ENCODE peak calls at places on chromosomes 11 and 22, in eight cellular contexts. One of them, this sample, is unnamed.

GRCh38 chr11:42170601-42171000 is 711.1 kb upstream of the LRRC4C start:
- DNase-seq in heart left ventricle: no peak
- DNase-seq in IMR-90: no peak
- DNase-seq in endothelial cell of umbilical vein: no peak
- DNase-seq in transverse colon: no peak
- DNase-seq in K562: no peak
- DNase-seq in right lobe of liver: no peak
- DNase-seq in stomach: no peak
- DNase-seq in this sample: no peak

GRCh38 chr22:27975381-27976013 is 56.4 kb upstream of the PITPNB start:
- DNase-seq in IMR-90: peak; percentile 41
- DNase-seq in heart left ventricle: no peak
- DNase-seq in right lobe of liver: no peak
- DNase-seq in endothelial cell of umbilical vein: peak; percentile 31
- DNase-seq in transverse colon: no peak
- DNase-seq in stomach: no peak
- DNase-seq in K562: no peak
- DNase-seq in this sample: peak; percentile 3

GRCh38 chr11:15707971-15708370 is 593.2 kb downstream of the INSC start:
- DNase-seq in IMR-90: peak; percentile 84
- DNase-seq in right lobe of liver: peak; percentile 84
- DNase-seq in heart left ventricle: peak; percentile 37
- DNase-seq in stomach: peak; percentile 72
- DNase-seq in endothelial cell of umbilical vein: no peak
- DNase-seq in K562: no peak
- DNase-seq in transverse colon: peak; percentile 17
- DNase-seq in this sample: peak; percentile 83

GRCh38 chr22:32555546-32555945 is 80.9 kb downstream of the FBXO7 start:
- DNase-seq in K562: no peak
- DNase-seq in right lobe of liver: no peak
- DNase-seq in IMR-90: no peak
- DNase-seq in stomach: no peak
- DNase-seq in transverse colon: no peak
- DNase-seq in heart left ventricle: no peak
- DNase-seq in endothelial cell of umbilical vein: no peak
- DNase-seq in this sample: no peak

GRCh38 chr11:128040603-128041002 is 546.8 kb downstream of the ETS1 start:
- DNase-seq in IMR-90: no peak
- DNase-seq in right lobe of liver: no peak
- DNase-seq in transverse colon: no peak
- DNase-seq in stomach: no peak
- DNase-seq in endothelial cell of umbilical vein: peak; percentile 89
- DNase-seq in heart left ventricle: no peak
- DNase-seq in K562: no peak
- DNase-seq in this sample: no peak

GRCh38 chr11:75145196-75145971 is 5.5 kb upstream of the SLCO2B1 start:
- DNase-seq in transverse colon: no peak
- DNase-seq in stomach: no peak
- DNase-seq in heart left ventricle: no peak
- DNase-seq in K562: no peak
- DNase-seq in right lobe of liver: no peak
- DNase-seq in IMR-90: no peak
- DNase-seq in endothelial cell of umbilical vein: no peak
- DNase-seq in this sample: no peak

GRCh38 chr11:62926669-62927455 is 5.7 kb upstream of the CHRM1 start:
- DNase-seq in K562: no peak
- DNase-seq in right lobe of liver: no peak
- DNase-seq in IMR-90: no peak
- DNase-seq in transverse colon: no peak
- DNase-seq in heart left ventricle: no peak
- DNase-seq in stomach: no peak
- DNase-seq in endothelial cell of umbilical vein: no peak
- DNase-seq in this sample: no peak

GRCh38 chr11:61437496-61437895 is 7.6 kb downstream of the SDHAF2 start:
- DNase-seq in heart left ventricle: no peak
- DNase-seq in K562: no peak
- DNase-seq in IMR-90: no peak
- DNase-seq in stomach: no peak
- DNase-seq in right lobe of liver: no peak
- DNase-seq in endothelial cell of umbilical vein: no peak
- DNase-seq in transverse colon: no peak
- DNase-seq in this sample: no peak

GRCh38 chr11:112498701-112499100 is 238.0 kb upstream of the PLET1 start:
- DNase-seq in IMR-90: no peak
- DNase-seq in stomach: no peak
- DNase-seq in K562: no peak
- DNase-seq in right lobe of liver: no peak
- DNase-seq in transverse colon: no peak
- DNase-seq in heart left ventricle: no peak
- DNase-seq in endothelial cell of umbilical vein: no peak
- DNase-seq in this sample: no peak

GRCh38 chr11:112503410-112503809 is 242.8 kb upstream of the PLET1 start:
- DNase-seq in IMR-90: no peak
- DNase-seq in K562: no peak
- DNase-seq in transverse colon: no peak
- DNase-seq in heart left ventricle: no peak
- DNase-seq in right lobe of liver: no peak
- DNase-seq in endothelial cell of umbilical vein: no peak
- DNase-seq in stomach: no peak
- DNase-seq in this sample: no peak

GRCh38 chr11:112497826-112498225 is 237.2 kb upstream of the PLET1 start:
- DNase-seq in K562: no peak
- DNase-seq in endothelial cell of umbilical vein: no peak
- DNase-seq in transverse colon: no peak
- DNase-seq in heart left ventricle: no peak
- DNase-seq in stomach: no peak
- DNase-seq in IMR-90: no peak
- DNase-seq in right lobe of liver: no peak
- DNase-seq in this sample: no peak

GRCh38 chr11:112499908-112500204 is 239.2 kb upstream of the PLET1 start:
- DNase-seq in transverse colon: no peak
- DNase-seq in heart left ventricle: no peak
- DNase-seq in K562: no peak
- DNase-seq in stomach: no peak
- DNase-seq in IMR-90: no peak
- DNase-seq in endothelial cell of umbilical vein: no peak
- DNase-seq in right lobe of liver: no peak
- DNase-seq in this sample: no peak

DNA sequence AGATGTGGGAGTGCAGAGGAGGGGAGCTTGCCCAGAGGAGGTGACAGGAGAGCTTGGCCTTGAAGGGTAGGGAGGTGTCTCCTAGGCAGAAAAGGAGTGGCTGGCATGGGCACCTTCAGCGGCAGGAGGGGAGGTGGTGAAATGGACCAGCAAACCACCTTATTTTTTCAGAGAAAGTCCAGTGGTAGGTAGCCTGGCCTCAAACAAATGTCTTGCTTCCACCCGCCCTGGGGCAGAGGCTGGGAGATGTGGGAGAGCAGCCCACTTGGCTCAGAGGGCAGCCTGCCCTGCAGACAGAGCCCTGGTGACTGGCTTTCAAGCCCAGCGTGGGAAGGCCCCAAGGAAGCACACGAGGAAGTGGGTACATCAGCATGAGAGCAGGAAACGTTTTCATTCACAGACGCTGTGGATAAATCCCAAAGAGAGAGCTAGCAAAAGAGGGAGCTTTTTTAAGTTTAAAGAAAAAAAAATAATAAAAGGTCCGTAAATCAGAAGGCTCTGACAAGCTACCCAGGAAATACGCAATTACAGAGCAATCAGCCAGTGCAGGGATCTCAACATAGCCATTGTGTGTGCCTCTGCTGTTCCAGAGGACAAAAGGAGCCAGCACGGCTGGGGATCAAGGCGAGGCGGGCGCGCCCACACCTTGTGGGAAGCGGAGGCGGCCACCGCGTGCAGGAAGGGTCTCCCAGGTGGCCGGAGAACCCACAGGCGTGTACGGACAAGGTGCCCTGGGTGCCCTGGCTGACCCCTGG is 238.7 kb upstream of the PLET1 start:
- DNase-seq in IMR-90: no peak
- DNase-seq in stomach: no peak
- DNase-seq in transverse colon: no peak
- DNase-seq in right lobe of liver: no peak
- DNase-seq in K562: no peak
- DNase-seq in endothelial cell of umbilical vein: no peak
- DNase-seq in heart left ventricle: no peak
- DNase-seq in this sample: no peak
- TF ChIP-seq POLR2A in IMR-90: no peak
- TF ChIP-seq POLR2A in stomach: no peak
- TF ChIP-seq POLR2A in transverse colon: no peak
- TF ChIP-seq POLR2A in right lobe of liver: no peak
- TF ChIP-seq POLR2A in K562: no peak
- TF ChIP-seq POLR2A in endothelial cell of umbilical vein: no peak
- TF ChIP-seq POLR2A in heart left ventricle: no peak
- TF ChIP-seq POLR2A in this sample: no peak

DNA sequence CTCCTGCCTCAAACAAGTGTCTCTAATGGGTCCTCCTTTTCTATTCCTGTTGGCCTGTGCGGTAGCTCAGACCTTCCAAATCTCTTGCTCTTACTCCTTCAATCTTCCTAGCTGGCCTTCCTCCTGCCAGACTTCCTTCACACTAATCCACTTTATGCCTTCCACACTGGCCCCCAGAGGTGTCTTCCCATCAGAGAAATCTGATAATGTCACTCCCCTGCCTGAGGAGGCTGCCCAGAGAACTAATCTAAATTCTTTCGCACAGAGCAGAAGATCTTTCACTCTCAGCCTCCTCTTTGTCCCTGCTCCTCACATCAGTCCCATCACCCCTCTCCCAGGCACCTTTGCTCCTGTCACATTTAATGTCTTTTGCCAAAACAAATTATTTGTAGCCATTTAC is 175.8 kb downstream of the MAML2 start:
- DNase-seq in heart left ventricle: no peak
- DNase-seq in endothelial cell of umbilical vein: no peak
- DNase-seq in IMR-90: no peak
- DNase-seq in stomach: no peak
- DNase-seq in K562: no peak
- DNase-seq in transverse colon: no peak
- DNase-seq in right lobe of liver: no peak
- DNase-seq in this sample: no peak
- H3K27ac ChIP-seq in heart left ventricle: peak overlapping the region; percentile 15
- H3K27ac ChIP-seq in endothelial cell of umbilical vein: no peak overlapping the region
- H3K27ac ChIP-seq in IMR-90: no peak overlapping the region
- H3K27ac ChIP-seq in stomach: no peak overlapping the region
- H3K27ac ChIP-seq in K562: no peak overlapping the region
- H3K27ac ChIP-seq in transverse colon: no peak overlapping the region
- H3K27ac ChIP-seq in right lobe of liver: no peak overlapping the region
- H3K27ac ChIP-seq in this sample: no peak overlapping the region

GRCh38 chr22:45316796-45317526 is 7.2 kb downstream of the FAM118A start:
- DNase-seq in transverse colon: no peak
- DNase-seq in stomach: no peak
- DNase-seq in right lobe of liver: no peak
- DNase-seq in endothelial cell of umbilical vein: no peak
- DNase-seq in IMR-90: no peak
- DNase-seq in K562: no peak
- DNase-seq in heart left ventricle: no peak
- DNase-seq in this sample: no peak

GRCh38 chr22:45318558-45319318 is 9.0 kb downstream of the FAM118A start:
- DNase-seq in right lobe of liver: no peak
- DNase-seq in IMR-90: peak; percentile 70
- DNase-seq in transverse colon: no peak
- DNase-seq in heart left ventricle: no peak
- DNase-seq in stomach: no peak
- DNase-seq in endothelial cell of umbilical vein: peak; percentile 18
- DNase-seq in K562: no peak
- DNase-seq in this sample: no peak

GRCh38 chr22:45318168-45318557 is 8.4 kb downstream of the FAM118A start:
- DNase-seq in endothelial cell of umbilical vein: peak; percentile 97
- DNase-seq in stomach: peak; percentile 84
- DNase-seq in heart left ventricle: peak; percentile 81
- DNase-seq in IMR-90: peak; percentile 97
- DNase-seq in K562: peak; percentile 25
- DNase-seq in transverse colon: peak; percentile 84
- DNase-seq in right lobe of liver: peak; percentile 74
- DNase-seq in this sample: peak; percentile 73

GRCh38 chr22:45319319-45319675 is 9.6 kb downstream of the FAM118A start:
- DNase-seq in right lobe of liver: no peak
- DNase-seq in IMR-90: peak; percentile 77
- DNase-seq in heart left ventricle: no peak
- DNase-seq in transverse colon: no peak
- DNase-seq in stomach: no peak
- DNase-seq in endothelial cell of umbilical vein: peak; percentile 29
- DNase-seq in K562: no peak
- DNase-seq in this sample: no peak

DNA sequence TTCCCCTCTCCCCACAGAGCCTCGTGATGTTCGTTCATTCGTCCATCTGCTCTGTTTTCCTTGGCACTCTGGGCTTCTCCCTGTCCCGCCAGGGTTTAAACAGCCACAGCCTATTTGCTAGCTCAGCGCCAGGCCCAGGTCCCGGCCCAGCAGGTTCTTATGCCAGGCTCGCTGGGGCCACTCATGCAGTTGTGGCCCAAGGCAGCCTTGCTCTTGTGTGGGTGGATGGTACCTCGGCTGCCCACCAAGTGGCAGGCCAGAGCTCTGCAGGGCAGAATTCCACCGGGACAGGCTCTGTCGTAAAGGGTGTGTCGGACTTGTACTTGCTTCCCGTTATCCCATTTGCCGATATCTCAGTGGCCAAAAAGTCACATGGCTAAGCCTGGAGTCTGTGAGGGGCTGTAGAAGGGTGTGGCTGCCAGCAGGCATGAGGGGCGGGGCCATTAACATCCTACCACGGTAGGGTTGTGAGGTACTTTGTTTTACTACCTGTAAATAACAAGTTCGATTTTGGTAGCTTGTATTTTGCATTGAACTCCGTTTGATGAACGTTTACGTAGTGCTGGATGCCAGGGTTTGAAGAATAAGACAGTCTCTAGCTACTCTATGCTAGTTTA is 7.9 kb downstream of the FAM118A start:
- DNase-seq in IMR-90: peak; percentile 37
- DNase-seq in K562: no peak
- DNase-seq in transverse colon: peak; percentile 62
- DNase-seq in stomach: peak; percentile 75
- DNase-seq in right lobe of liver: no peak
- DNase-seq in heart left ventricle: peak; percentile 69
- DNase-seq in endothelial cell of umbilical vein: peak; percentile 91
- DNase-seq in this sample: no peak
- TF ChIP-seq POLR2A in IMR-90: no peak
- TF ChIP-seq POLR2A in K562: no peak
- TF ChIP-seq POLR2A in transverse colon: no peak
- TF ChIP-seq POLR2A in stomach: no peak
- TF ChIP-seq POLR2A in right lobe of liver: no peak
- TF ChIP-seq POLR2A in heart left ventricle: no peak
- TF ChIP-seq POLR2A in endothelial cell of umbilical vein: no peak
- TF ChIP-seq POLR2A in this sample: no peak

DNA sequence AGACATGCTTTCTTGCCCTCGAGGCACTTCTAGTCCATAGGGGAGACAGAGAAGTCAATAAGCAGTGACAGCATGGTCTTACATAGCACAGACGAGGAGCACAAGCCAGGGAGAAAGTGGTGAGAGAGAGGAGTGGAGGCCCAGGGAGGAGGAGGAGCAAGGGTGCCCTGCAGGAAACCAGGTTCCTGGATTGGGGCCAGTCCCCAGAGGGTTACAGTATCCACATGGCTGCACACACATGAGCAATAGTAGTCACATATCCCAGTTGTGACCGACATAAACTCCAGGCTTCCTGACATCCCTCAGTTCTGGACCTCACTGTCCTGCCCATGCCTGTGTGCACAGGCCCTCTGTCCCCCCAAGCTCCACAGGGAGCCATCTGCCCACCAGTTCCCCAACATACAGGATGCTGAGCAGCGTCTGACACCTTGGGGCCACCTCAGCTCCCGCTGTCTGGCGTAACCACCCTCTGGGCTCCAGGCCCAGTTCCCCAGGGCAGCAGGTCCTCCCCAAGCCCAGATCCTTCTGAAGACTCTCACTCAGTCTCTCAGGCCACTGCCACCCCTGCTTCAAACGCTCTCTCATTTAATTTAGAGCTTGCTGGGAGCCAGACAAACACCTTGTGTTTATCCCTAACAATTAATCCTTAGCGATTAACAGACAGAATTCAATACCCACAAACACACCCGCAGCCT is 53.7 kb downstream of the DSCAML1 start:
- DNase-seq in K562: no peak
- DNase-seq in endothelial cell of umbilical vein: no peak
- DNase-seq in IMR-90: no peak
- DNase-seq in transverse colon: no peak
- DNase-seq in stomach: no peak
- DNase-seq in right lobe of liver: no peak
- DNase-seq in heart left ventricle: no peak
- DNase-seq in this sample: peak; percentile 34
- H3K27ac ChIP-seq in K562: no peak overlapping the region
- H3K27ac ChIP-seq in endothelial cell of umbilical vein: no peak overlapping the region
- H3K27ac ChIP-seq in IMR-90: no peak overlapping the region
- H3K27ac ChIP-seq in transverse colon: no peak overlapping the region
- H3K27ac ChIP-seq in stomach: no peak overlapping the region
- H3K27ac ChIP-seq in right lobe of liver: no peak overlapping the region
- H3K27ac ChIP-seq in heart left ventricle: no peak overlapping the region
- H3K27ac ChIP-seq in this sample: no peak overlapping the region